ENCODE peak calls at places on chromosomes 13 and 19, in five cellular contexts. O, S, E, D and W are unnamed samples.

GRCh38 chr13:113928701-113929627 is 44.9 kb downstream of the C13orf46 start:
- DNase-seq in E (no peak), D (peak; percentile 95), O (peak; percentile 94), S (peak; percentile 62), W (no peak)

GRCh38 chr19:12015753-12016116 is 19.7 kb downstream of the ZNF433 start:
- DNase-seq in E (no peak), D (no peak), O (no peak), S (no peak), W (no peak)

GRCh38 chr13:45518525-45519235 is 53.9 kb downstream of the COG3 start:
- DNase-seq in O (peak; percentile 48), E (no peak), S (no peak), D (no peak), W (no peak)

GRCh38 chr13:114056205-114057013 is 76.0 kb downstream of the RASA3 start:
- DNase-seq in S (no peak), E (no peak), O (no peak), D (no peak), W (no peak)

GRCh38 chr19:12711187-12711586 is 12.5 kb downstream of the TNPO2 start:
- DNase-seq in E (no peak), S (no peak), D (no peak), O (no peak), W (no peak)

GRCh38 chr13:44211286-44211685 is 162.3 kb upstream of the SERP2 start:
- DNase-seq in S (peak; percentile 33), E (no peak), D (no peak), O (peak; percentile 47), W (no peak)

GRCh38 chr13:56864451-56864850 is 276.3 kb upstream of the PRR20A start:
- DNase-seq in O (no peak), S (no peak), D (no peak), E (no peak), W (no peak)

GRCh38 chr13:44523176-44524017 is 52.7 kb downstream of the TSC22D1 start:
- DNase-seq in E (no peak), S (no peak), D (peak; percentile 10), O (peak; percentile 75), W (no peak)

GRCh38 chr13:63381078-63381859 is 1965.6 kb upstream of the PCDH20 start:
- DNase-seq in E (no peak), S (no peak), O (no peak), D (no peak), W (no peak)